ENCODE peak calls at places on chromosomes 2 and 18, in four cellular contexts. Z, L, E and Q are unnamed samples.

GRCh38 chr2:13006829-13007715 is 290.3 kb downstream of the TRIB2 start:
- DNase-seq in Z (peak), L (peak), E (peak), Q (peak)

GRCh38 chr2:14608245-14608644 is 24.3 kb upstream of the LRATD1 start:
- DNase-seq in E (no peak), L (no peak), Z (no peak), Q (no peak)

GRCh38 chr2:212135739-212136138 is 402.9 kb downstream of the ERBB4 start:
- DNase-seq in L (no peak), E (no peak), Z (no peak), Q (no peak)

GRCh38 chr2:45826476-45826875 is 175.0 kb downstream of the PRKCE start:
- DNase-seq in L (no peak), Z (no peak), E (no peak), Q (peak)

GRCh38 chr2:68620762-68621161 is 22.6 kb upstream of the PROKR1 start:
- DNase-seq in Z (no peak), L (no peak), E (no peak), Q (no peak)

GRCh38 chr2:43513216-43513615 is 82.6 kb downstream of the THADA start:
- DNase-seq in Z (no peak), L (no peak), E (no peak), Q (no peak)

GRCh38 chr2:42979416-42979869 is 187.1 kb upstream of the HAAO start:
- DNase-seq in L (no peak), Z (no peak), E (no peak), Q (no peak)

GRCh38 chr18:59127047-59127446 is 12.6 kb upstream of the SEC11C start:
- DNase-seq in L (no peak), Z (no peak), E (no peak), Q (no peak)

GRCh38 chr18:28834889-28835288 is 658.0 kb upstream of the CDH2 start:
- DNase-seq in Z (no peak), E (peak), L (no peak), Q (no peak)

GRCh38 chr2:237141556-237141955 is 55.9 kb downstream of the COPS8 start:
- DNase-seq in L (no peak), E (peak), Z (no peak), Q (no peak)

GRCh38 chr2:116510117-116510671 is 1304.3 kb upstream of the DDX18 start:
- DNase-seq in L (no peak), E (peak), Z (no peak), Q (peak)

GRCh38 chr2:3728104-3729054 is 25.0 kb downstream of the DCDC2C start:
- DNase-seq in L (no peak), E (peak), Z (no peak), Q (no peak)

GRCh38 chr18:12657849-12658829 is at the start of gene SPIRE1:
- DNase-seq in Z (peak), L (peak), E (peak), Q (peak)

GRCh38 chr2:176502619-176503018 is 233.4 kb downstream of the MTX2 start:
- DNase-seq in E (no peak), L (no peak), Z (no peak), Q (no peak)

GRCh38 chr2:218780851-218781690 is 876 bp upstream of the CYP27A1 start:
- DNase-seq in Z (no peak), E (no peak), L (no peak), Q (no peak)

GRCh38 chr18:63534615-63535014 is 7.6 kb upstream of the SERPINB12 start:
- DNase-seq in L (no peak), Z (no peak), E (no peak), Q (no peak)

GRCh38 chr2:25586726-25587144 is 86.6 kb downstream of the DTNB start:
- DNase-seq in Z (no peak), L (no peak), E (no peak), Q (no peak)

GRCh38 chr2:28339516-28340175 is 53.0 kb upstream of the FOSL2 start:
- DNase-seq in Z (no peak), E (no peak), L (no peak), Q (no peak)

GRCh38 chr18:50178601-50179000 is 16.3 kb downstream of the MYO5B start:
- DNase-seq in E (no peak), Z (no peak), L (no peak), Q (no peak)

GRCh38 chr18:62999392-62999791 is 284.1 kb downstream of the PHLPP1 start:
- DNase-seq in Z (peak), E (no peak), L (no peak), Q (no peak)

GRCh38 chr2:176769021-176769420 is 443.6 kb upstream of the HNRNPA3 start:
- DNase-seq in L (no peak), Z (no peak), E (no peak), Q (no peak)

GRCh38 chr18:53534695-53535094 is 689.8 kb downstream of the MBD2 start:
- DNase-seq in L (no peak), E (no peak), Z (no peak), Q (no peak)

GRCh38 chr2:233034-233433 is 30.8 kb downstream of the SH3YL1 start:
- DNase-seq in E (no peak), Z (no peak), L (no peak), Q (no peak)

GRCh38 chr18:59468821-59469220 is 109.8 kb upstream of the LMAN1 start:
- DNase-seq in L (no peak), E (no peak), Z (no peak), Q (no peak)

GRCh38 chr18:31102941-31103340 is 720 bp upstream of the DSC2 start:
- DNase-seq in Z (no peak), E (no peak), L (no peak), Q (no peak)

GRCh38 chr2:10658041-10658913 is 31.5 kb downstream of the NOL10 start:
- DNase-seq in Z (no peak), L (no peak), E (peak), Q (peak)

GRCh38 chr2:189868896-189869295 is 84.6 kb downstream of the PMS1 start:
- DNase-seq in E (no peak), Z (no peak), L (no peak), Q (no peak)

GRCh38 chr2:42924436-42924897 is 132.1 kb upstream of the HAAO start:
- DNase-seq in E (no peak), L (no peak), Z (no peak), Q (no peak)

GRCh38 chr2:132426033-132426432 is 9.4 kb downstream of the GPR39 start:
- DNase-seq in E (no peak), L (no peak), Z (no peak), Q (no peak)

GRCh38 chr18:43805646-43806194 is 528.4 kb upstream of the SYT4 start:
- DNase-seq in Z (no peak), E (peak), L (no peak), Q (peak)

GRCh38 chr18:2978208-2978607 is 34.7 kb downstream of the LPIN2 start:
- DNase-seq in L (no peak), E (no peak), Z (no peak), Q (no peak)

GRCh38 chr2:241842620-241843211 is 16.0 kb downstream of the PDCD1 start:
- DNase-seq in E (no peak), Z (no peak), L (peak), Q (no peak)